ENCODE peak calls at places on chromosomes 3 and 15, in nine cellular contexts. One of them, this sample, is unnamed.
A peak's percentile ranks its signal among the peaks of the same experiment; 100 is the strongest.

GRCh38 chr3:125072749-125073404 is 17.1 kb upstream of the HEG1 start:
- DNase-seq in lung: no peak
- DNase-seq in right cardiac atrium: no peak
- DNase-seq in SJSA1: no peak
- DNase-seq in esophagus muscularis mucosa: no peak
- DNase-seq in SK-N-SH: no peak
- DNase-seq in mesendoderm: no peak
- DNase-seq in left ventricle myocardium inferior: no peak
- DNase-seq in GM23248: no peak
- DNase-seq in this sample: no peak

GRCh38 chr3:172958565-172958964 is 182.5 kb downstream of the SPATA16 start:
- DNase-seq in GM23248: no peak
- DNase-seq in lung: no peak
- DNase-seq in esophagus muscularis mucosa: no peak
- DNase-seq in right cardiac atrium: no peak
- DNase-seq in SK-N-SH: no peak
- DNase-seq in mesendoderm: no peak
- DNase-seq in SJSA1: no peak
- DNase-seq in left ventricle myocardium inferior: no peak
- DNase-seq in this sample: no peak

GRCh38 chr3:75089831-75090230 is 475.4 kb upstream of the CNTN3 start:
- DNase-seq in lung: no peak
- DNase-seq in left ventricle myocardium inferior: no peak
- DNase-seq in right cardiac atrium: no peak
- DNase-seq in mesendoderm: no peak
- DNase-seq in SJSA1: no peak
- DNase-seq in GM23248: no peak
- DNase-seq in SK-N-SH: no peak
- DNase-seq in esophagus muscularis mucosa: no peak
- DNase-seq in this sample: no peak

GRCh38 chr15:39747326-39747725 is 35.3 kb downstream of the FSIP1 start:
- DNase-seq in left ventricle myocardium inferior: no peak
- DNase-seq in esophagus muscularis mucosa: no peak
- DNase-seq in GM23248: peak; percentile 81
- DNase-seq in SK-N-SH: no peak
- DNase-seq in lung: no peak
- DNase-seq in SJSA1: peak; percentile 29
- DNase-seq in mesendoderm: no peak
- DNase-seq in right cardiac atrium: no peak
- DNase-seq in this sample: no peak

GRCh38 chr15:94234300-94234699 is 2.9 kb downstream of the MCTP2 start:
- DNase-seq in esophagus muscularis mucosa: no peak
- DNase-seq in SJSA1: no peak
- DNase-seq in mesendoderm: peak; percentile 40
- DNase-seq in SK-N-SH: no peak
- DNase-seq in lung: peak; percentile 42
- DNase-seq in GM23248: no peak
- DNase-seq in right cardiac atrium: no peak
- DNase-seq in left ventricle myocardium inferior: no peak
- DNase-seq in this sample: no peak

GRCh38 chr15:74653426-74654082 is 37.9 kb downstream of the CLK3 start:
- DNase-seq in esophagus muscularis mucosa: no peak
- DNase-seq in right cardiac atrium: peak; percentile 65
- DNase-seq in left ventricle myocardium inferior: no peak
- DNase-seq in SJSA1: peak; percentile 77
- DNase-seq in GM23248: peak; percentile 79
- DNase-seq in SK-N-SH: peak; percentile 52
- DNase-seq in mesendoderm: no peak
- DNase-seq in lung: peak; percentile 44
- DNase-seq in this sample: no peak

GRCh38 chr3:121651684-121652083 is 9.0 kb downstream of the HCLS1 start:
- DNase-seq in mesendoderm: no peak
- DNase-seq in SJSA1: no peak
- DNase-seq in esophagus muscularis mucosa: no peak
- DNase-seq in left ventricle myocardium inferior: no peak
- DNase-seq in lung: no peak
- DNase-seq in right cardiac atrium: no peak
- DNase-seq in GM23248: peak; percentile 14
- DNase-seq in SK-N-SH: no peak
- DNase-seq in this sample: no peak

GRCh38 chr3:150133293-150133692 is 162.6 kb upstream of the PFN2 start:
- DNase-seq in mesendoderm: no peak
- DNase-seq in GM23248: peak; percentile 22
- DNase-seq in right cardiac atrium: no peak
- DNase-seq in esophagus muscularis mucosa: no peak
- DNase-seq in lung: no peak
- DNase-seq in SK-N-SH: no peak
- DNase-seq in SJSA1: no peak
- DNase-seq in left ventricle myocardium inferior: no peak
- DNase-seq in this sample: no peak

DNA sequence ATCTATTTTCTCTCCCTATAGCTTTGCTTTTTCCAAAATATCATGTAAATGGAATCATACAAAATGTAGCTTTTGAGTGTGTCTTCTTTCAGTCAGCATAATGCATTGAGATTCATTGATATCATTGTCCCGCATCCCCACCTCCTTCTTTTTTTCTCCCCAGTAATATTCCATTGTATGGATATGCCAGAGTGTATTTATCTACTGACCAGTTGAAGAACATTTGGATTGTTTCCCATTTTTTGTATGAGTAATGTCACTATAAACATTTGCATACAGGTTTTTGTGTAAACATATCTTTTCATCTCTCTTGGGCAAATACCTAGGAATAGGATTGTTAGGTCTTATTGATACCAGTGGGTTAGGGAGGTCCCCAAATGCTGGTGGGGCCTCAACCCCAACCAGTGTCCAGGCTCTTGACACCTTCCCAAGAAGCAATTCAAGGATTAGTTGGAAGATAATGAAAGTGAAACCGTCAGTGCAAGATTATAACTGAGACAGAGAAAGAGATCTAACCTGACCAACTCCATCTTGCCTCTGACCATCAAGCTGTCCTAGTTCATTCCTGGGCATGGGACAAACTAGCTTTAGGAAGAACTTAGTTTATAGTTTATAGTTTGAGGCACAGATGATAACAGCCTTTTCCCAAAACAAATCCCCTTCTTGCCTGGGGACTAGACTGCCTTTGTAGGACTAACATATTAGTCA is 7.4 kb upstream of the SLC33A1 start:
- DNase-seq in esophagus muscularis mucosa: no peak
- DNase-seq in right cardiac atrium: no peak
- DNase-seq in left ventricle myocardium inferior: no peak
- DNase-seq in SJSA1: no peak
- DNase-seq in GM23248: no peak
- DNase-seq in lung: no peak
- DNase-seq in SK-N-SH: no peak
- DNase-seq in mesendoderm: no peak
- DNase-seq in this sample: no peak
- H3K4me3 ChIP-seq in esophagus muscularis mucosa: no peak overlapping the region
- H3K4me3 ChIP-seq in right cardiac atrium: no peak overlapping the region
- H3K4me3 ChIP-seq in left ventricle myocardium inferior: no peak overlapping the region
- H3K4me3 ChIP-seq in SJSA1: no peak overlapping the region
- H3K4me3 ChIP-seq in GM23248: no peak overlapping the region
- H3K4me3 ChIP-seq in lung: no peak overlapping the region
- H3K4me3 ChIP-seq in SK-N-SH: no peak overlapping the region
- H3K4me3 ChIP-seq in mesendoderm: no peak overlapping the region
- H3K4me3 ChIP-seq in this sample: no peak overlapping the region

GRCh38 chr3:187693431-187693830 is 8.9 kb downstream of the RTP2 start:
- DNase-seq in SJSA1: no peak
- DNase-seq in mesendoderm: no peak
- DNase-seq in lung: no peak
- DNase-seq in right cardiac atrium: no peak
- DNase-seq in esophagus muscularis mucosa: no peak
- DNase-seq in left ventricle myocardium inferior: no peak
- DNase-seq in SK-N-SH: no peak
- DNase-seq in GM23248: no peak
- DNase-seq in this sample: no peak

GRCh38 chr3:187694801-187695200 is 7.6 kb downstream of the RTP2 start:
- DNase-seq in right cardiac atrium: no peak
- DNase-seq in GM23248: peak; percentile 52
- DNase-seq in SK-N-SH: no peak
- DNase-seq in mesendoderm: no peak
- DNase-seq in esophagus muscularis mucosa: no peak
- DNase-seq in SJSA1: no peak
- DNase-seq in lung: no peak
- DNase-seq in left ventricle myocardium inferior: no peak
- DNase-seq in this sample: no peak

GRCh38 chr3:187685948-187686347 is 15.8 kb upstream of the SST start:
- DNase-seq in right cardiac atrium: no peak
- DNase-seq in lung: no peak
- DNase-seq in mesendoderm: peak; percentile 16
- DNase-seq in SJSA1: no peak
- DNase-seq in GM23248: no peak
- DNase-seq in esophagus muscularis mucosa: peak; percentile 45
- DNase-seq in left ventricle myocardium inferior: no peak
- DNase-seq in SK-N-SH: no peak
- DNase-seq in this sample: no peak

GRCh38 chr3:187686874-187687273 is 15.5 kb downstream of the RTP2 start:
- DNase-seq in lung: no peak
- DNase-seq in SJSA1: no peak
- DNase-seq in esophagus muscularis mucosa: peak; percentile 3
- DNase-seq in right cardiac atrium: no peak
- DNase-seq in left ventricle myocardium inferior: no peak
- DNase-seq in GM23248: no peak
- DNase-seq in SK-N-SH: no peak
- DNase-seq in mesendoderm: no peak
- DNase-seq in this sample: no peak

DNA sequence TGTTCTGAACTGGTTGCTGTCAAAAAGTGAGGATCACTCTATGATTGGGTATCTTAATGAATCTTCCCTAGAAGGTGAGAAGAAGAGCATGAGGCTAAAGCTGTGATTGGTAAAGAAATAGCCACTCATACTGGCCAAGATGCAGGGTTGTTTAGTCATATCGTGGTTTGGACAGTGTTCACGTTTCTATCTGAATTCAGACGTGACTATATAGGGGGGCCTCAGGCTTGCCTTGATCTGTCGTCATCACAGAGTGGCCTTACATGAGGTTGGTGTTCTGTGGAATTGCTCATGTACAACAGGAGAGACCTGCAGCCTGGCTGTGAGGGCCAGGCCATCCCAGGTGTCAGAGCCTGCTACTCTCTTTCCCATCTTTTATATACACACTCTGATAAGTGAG is 12.4 kb downstream of the RTP2 start:
- DNase-seq in lung: no peak
- DNase-seq in mesendoderm: no peak
- DNase-seq in esophagus muscularis mucosa: no peak
- DNase-seq in SJSA1: no peak
- DNase-seq in SK-N-SH: no peak
- DNase-seq in right cardiac atrium: no peak
- DNase-seq in left ventricle myocardium inferior: no peak
- DNase-seq in GM23248: peak; percentile 67
- DNase-seq in this sample: no peak
- H3K27me3 ChIP-seq in lung: no peaks in the 10 kb centered on the region
- H3K27me3 ChIP-seq in mesendoderm: no peaks in the 10 kb centered on the region
- H3K27me3 ChIP-seq in esophagus muscularis mucosa: peaks cover 8% of the 10 kb centered on the region
- H3K27me3 ChIP-seq in SJSA1: no peaks in the 10 kb centered on the region
- H3K27me3 ChIP-seq in SK-N-SH: peaks cover 30% of the 10 kb centered on the region
- H3K27me3 ChIP-seq in right cardiac atrium: no peaks in the 10 kb centered on the region
- H3K27me3 ChIP-seq in left ventricle myocardium inferior: peaks cover 17% of the 10 kb centered on the region
- H3K27me3 ChIP-seq in GM23248: peaks cover 21% of the 10 kb centered on the region
- H3K27me3 ChIP-seq in this sample: no peaks in the 10 kb centered on the region

GRCh38 chr15:63252292-63252691 is 25.1 kb upstream of the APH1B start:
- DNase-seq in lung: no peak
- DNase-seq in left ventricle myocardium inferior: no peak
- DNase-seq in SJSA1: no peak
- DNase-seq in GM23248: no peak
- DNase-seq in SK-N-SH: no peak
- DNase-seq in esophagus muscularis mucosa: no peak
- DNase-seq in mesendoderm: no peak
- DNase-seq in right cardiac atrium: no peak
- DNase-seq in this sample: no peak

GRCh38 chr15:63255485-63255990 is 21.9 kb upstream of the APH1B start:
- DNase-seq in GM23248: no peak
- DNase-seq in left ventricle myocardium inferior: no peak
- DNase-seq in SK-N-SH: no peak
- DNase-seq in mesendoderm: no peak
- DNase-seq in esophagus muscularis mucosa: no peak
- DNase-seq in right cardiac atrium: no peak
- DNase-seq in lung: no peak
- DNase-seq in SJSA1: no peak
- DNase-seq in this sample: no peak

GRCh38 chr15:63254991-63255390 is 22.4 kb upstream of the APH1B start:
- DNase-seq in lung: no peak
- DNase-seq in SK-N-SH: no peak
- DNase-seq in SJSA1: no peak
- DNase-seq in right cardiac atrium: no peak
- DNase-seq in GM23248: no peak
- DNase-seq in left ventricle myocardium inferior: no peak
- DNase-seq in esophagus muscularis mucosa: no peak
- DNase-seq in mesendoderm: no peak
- DNase-seq in this sample: no peak

GRCh38 chr15:63258658-63259057 is 18.7 kb upstream of the APH1B start:
- DNase-seq in SK-N-SH: no peak
- DNase-seq in lung: no peak
- DNase-seq in mesendoderm: no peak
- DNase-seq in right cardiac atrium: no peak
- DNase-seq in SJSA1: no peak
- DNase-seq in esophagus muscularis mucosa: no peak
- DNase-seq in GM23248: no peak
- DNase-seq in left ventricle myocardium inferior: no peak
- DNase-seq in this sample: no peak

DNA sequence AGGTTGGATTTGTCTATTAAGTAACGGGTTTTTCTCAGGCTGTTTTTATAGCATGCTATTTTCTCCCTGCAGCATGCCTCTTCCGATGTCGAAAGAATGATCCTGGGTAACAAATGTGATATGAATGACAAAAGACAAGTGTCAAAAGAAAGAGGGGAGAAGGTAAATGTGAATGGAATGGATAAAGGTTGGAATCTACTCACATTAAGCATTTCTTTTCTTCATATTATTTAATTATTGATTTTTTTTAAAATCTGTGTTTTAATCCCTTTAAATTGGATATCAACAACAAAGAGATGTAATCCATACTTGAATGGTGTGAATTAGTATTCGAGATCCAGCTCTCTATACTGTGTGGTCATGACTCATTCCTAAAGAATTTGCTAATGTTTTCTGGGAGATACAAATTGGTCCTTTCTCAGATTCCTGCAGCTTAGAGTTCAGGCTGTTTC is 20.9 kb upstream of the APH1B start:
- DNase-seq in SK-N-SH: no peak
- DNase-seq in mesendoderm: peak; percentile 86
- DNase-seq in lung: no peak
- DNase-seq in GM23248: peak; percentile 81
- DNase-seq in right cardiac atrium: no peak
- DNase-seq in SJSA1: peak; percentile 80
- DNase-seq in left ventricle myocardium inferior: no peak
- DNase-seq in esophagus muscularis mucosa: no peak
- DNase-seq in this sample: no peak
- H3K27ac ChIP-seq in SK-N-SH: peak overlapping the region; percentile 67
- H3K27ac ChIP-seq in mesendoderm: no peak overlapping the region
- H3K27ac ChIP-seq in lung: no peak overlapping the region
- H3K27ac ChIP-seq in GM23248: peak overlapping the region; percentile 37
- H3K27ac ChIP-seq in right cardiac atrium: no peak overlapping the region
- H3K27ac ChIP-seq in SJSA1: peak overlapping the region; percentile 69
- H3K27ac ChIP-seq in left ventricle myocardium inferior: no peak overlapping the region
- H3K27ac ChIP-seq in esophagus muscularis mucosa: no peak overlapping the region
- H3K27ac ChIP-seq in this sample: no peak overlapping the region

GRCh38 chr3:9701711-9702110 is 1.9 kb upstream of the CPNE9 start:
- DNase-seq in esophagus muscularis mucosa: no peak
- DNase-seq in lung: no peak
- DNase-seq in GM23248: no peak
- DNase-seq in left ventricle myocardium inferior: no peak
- DNase-seq in SJSA1: no peak
- DNase-seq in SK-N-SH: no peak
- DNase-seq in right cardiac atrium: no peak
- DNase-seq in mesendoderm: no peak
- DNase-seq in this sample: no peak

GRCh38 chr3:9703240-9703639 is 393 bp upstream of the CPNE9 start:
- DNase-seq in SK-N-SH: no peak
- DNase-seq in left ventricle myocardium inferior: no peak
- DNase-seq in esophagus muscularis mucosa: no peak
- DNase-seq in right cardiac atrium: no peak
- DNase-seq in SJSA1: no peak
- DNase-seq in mesendoderm: no peak
- DNase-seq in GM23248: no peak
- DNase-seq in lung: no peak
- DNase-seq in this sample: no peak

GRCh38 chr3:9703736-9704342 is at the start of gene CPNE9:
- DNase-seq in SK-N-SH: peak; percentile 87
- DNase-seq in GM23248: peak; percentile 32
- DNase-seq in SJSA1: no peak
- DNase-seq in left ventricle myocardium inferior: no peak
- DNase-seq in right cardiac atrium: no peak
- DNase-seq in esophagus muscularis mucosa: no peak
- DNase-seq in lung: no peak
- DNase-seq in mesendoderm: no peak
- DNase-seq in this sample: no peak

GRCh38 chr3:9701006-9701405 is 2.6 kb upstream of the CPNE9 start:
- DNase-seq in SJSA1: no peak
- DNase-seq in mesendoderm: no peak
- DNase-seq in GM23248: no peak
- DNase-seq in left ventricle myocardium inferior: no peak
- DNase-seq in SK-N-SH: no peak
- DNase-seq in right cardiac atrium: no peak
- DNase-seq in lung: no peak
- DNase-seq in esophagus muscularis mucosa: no peak
- DNase-seq in this sample: no peak

GRCh38 chr3:9704343-9705322 is 1.0 kb downstream of the CPNE9 start:
- DNase-seq in SJSA1: peak; percentile 18
- DNase-seq in left ventricle myocardium inferior: peak; percentile 29
- DNase-seq in mesendoderm: peak; percentile 92
- DNase-seq in right cardiac atrium: peak; percentile 71
- DNase-seq in esophagus muscularis mucosa: no peak
- DNase-seq in SK-N-SH: peak; percentile 95
- DNase-seq in GM23248: peak; percentile 52
- DNase-seq in lung: peak; percentile 33
- DNase-seq in this sample: no peak
- H3K4me3 ChIP-seq in SJSA1: no peak overlapping the region
- H3K4me3 ChIP-seq in left ventricle myocardium inferior: peak overlapping the region; percentile 59
- H3K4me3 ChIP-seq in mesendoderm: peak overlapping the region; percentile 46
- H3K4me3 ChIP-seq in right cardiac atrium: no peak overlapping the region
- H3K4me3 ChIP-seq in esophagus muscularis mucosa: peak overlapping the region; percentile 40
- H3K4me3 ChIP-seq in SK-N-SH: peak overlapping the region; percentile 43
- H3K4me3 ChIP-seq in GM23248: peak overlapping the region; percentile 58
- H3K4me3 ChIP-seq in lung: peak overlapping the region; percentile 13
- H3K4me3 ChIP-seq in this sample: no peak overlapping the region

This sample was measured in naive thymus-derived CD4-positive, alpha-beta T cell.